ENCODE peak calls at places on chromosomes 3 and 15, in ten cellular contexts. P, M, T, V, X, N, K, L, C and O are unnamed samples.
A peak's percentile ranks its signal among the peaks of the same experiment; 100 is the strongest.

GRCh38 chr3:172085557-172085895 is 46.1 kb downstream of the FNDC3B start:
- DNase-seq in T (no peak), M (no peak), K (no peak), X (no peak), P (no peak), V (no peak), L (no peak), C (no peak), N (no peak), O (no peak)

GRCh38 chr3:158532099-158532734 is 38.8 kb upstream of the MLF1 start:
- DNase-seq in C (peak; percentile 58), L (no peak), K (peak; percentile 18), M (peak; percentile 45), N (no peak), X (no peak), T (no peak), V (peak; percentile 23), P (peak; percentile 63), O (peak; percentile 9)

GRCh38 chr15:26891448-26891881 is 24.6 kb downstream of the GABRA5 start:
- DNase-seq in N (peak; percentile 48), V (no peak), P (peak; percentile 68), M (peak; percentile 28), K (peak; percentile 81), L (no peak), X (peak; percentile 79), T (peak; percentile 90), C (peak; percentile 25), O (no peak)

GRCh38 chr3:115788921-115789470 is 165.7 kb downstream of the GAP43 start:
- DNase-seq in M (peak; percentile 98), V (peak; percentile 76), X (no peak), N (no peak), K (no peak), P (no peak), L (no peak), C (no peak), T (no peak), O (peak; percentile 69)

GRCh38 chr15:81301815-81302399 is 22.0 kb downstream of the STARD5 start:
- DNase-seq in N (peak; percentile 60), P (no peak), X (peak; percentile 51), M (no peak), T (no peak), V (no peak), K (peak; percentile 27), C (no peak), L (no peak), O (no peak)

GRCh38 chr15:69685524-69686452 is 233.2 kb downstream of the RPLP1 start:
- DNase-seq in V (no peak), M (no peak), T (no peak), K (no peak), X (no peak), L (no peak), P (no peak), N (no peak), C (no peak), O (no peak)

GRCh38 chr3:44237665-44238064 is 4.0 kb upstream of the TOPAZ1 start:
- DNase-seq in C (no peak), V (no peak), M (no peak), X (no peak), T (no peak), L (no peak), K (no peak), N (no peak), P (no peak), O (no peak)

GRCh38 chr15:91940466-91941381 is 87.2 kb downstream of the SLCO3A1 start:
- DNase-seq in C (no peak), P (no peak), M (no peak), X (peak; percentile 31), K (no peak), T (no peak), N (no peak), L (no peak), V (no peak), O (no peak)

GRCh38 chr3:65569129-65569528 is 469.6 kb downstream of the MAGI1 start:
- DNase-seq in V (no peak), K (no peak), C (no peak), X (no peak), L (no peak), N (no peak), T (no peak), P (no peak), M (no peak), O (no peak)

GRCh38 chr15:44137750-44138149 is 57.3 kb downstream of the FRMD5 start:
- DNase-seq in L (no peak), P (peak; percentile 19), K (no peak), V (no peak), N (no peak), M (peak; percentile 41), T (no peak), X (no peak), C (no peak), O (no peak)

GRCh38 chr3:197154-197855 is 742 bp downstream of the CHL1 start:
- DNase-seq in L (no peak), P (no peak), T (no peak), K (peak; percentile 28), C (no peak), X (no peak), N (no peak), M (no peak), V (no peak), O (no peak)

GRCh38 chr15:34793901-34794300 is 1.4 kb downstream of the ACTC1 start:
- DNase-seq in K (no peak), M (no peak), V (no peak), X (no peak), L (no peak), T (no peak), C (no peak), P (no peak), N (no peak), O (no peak)

GRCh38 chr15:67180035-67180434 is 74.4 kb downstream of the AAGAB start:
- DNase-seq in N (no peak), X (no peak), T (no peak), C (no peak), V (no peak), P (no peak), L (no peak), M (no peak), K (no peak), O (no peak)

GRCh38 chr3:7193271-7193670 is 332.4 kb downstream of the GRM7 start:
- DNase-seq in T (no peak), X (no peak), L (no peak), M (no peak), C (no peak), N (no peak), P (no peak), V (no peak), K (no peak), O (no peak)

GRCh38 chr3:12393894-12394293 is 90.4 kb upstream of the TSEN2 start:
- DNase-seq in C (no peak), L (no peak), P (peak; percentile 54), X (no peak), K (no peak), T (no peak), V (peak; percentile 74), M (no peak), N (no peak), O (no peak)

GRCh38 chr15:42048080-42048820 is 27.4 kb upstream of the PLA2G4E start:
- DNase-seq in X (no peak), P (no peak), M (no peak), V (no peak), K (no peak), L (no peak), N (no peak), T (no peak), C (no peak), O (no peak)

GRCh38 chr3:27194494-27194893 is 174.7 kb downstream of the NEK10 start:
- DNase-seq in K (no peak), C (no peak), M (no peak), L (no peak), P (no peak), V (no peak), X (no peak), T (no peak), N (no peak), O (no peak)

GRCh38 chr3:184240384-184241140 is 8.2 kb downstream of the ALG3 start:
- DNase-seq in K (no peak), N (no peak), L (no peak), C (peak; percentile 49), P (peak; percentile 56), V (no peak), M (no peak), X (no peak), T (peak; percentile 42), O (no peak)

GRCh38 chr3:15520185-15520584 is 1.3 kb downstream of the COLQ start:
- DNase-seq in C (peak; percentile 27), M (no peak), K (no peak), N (no peak), P (no peak), V (no peak), T (no peak), X (no peak), L (no peak), O (no peak)

GRCh38 chr3:52532838-52533622 is 627 bp downstream of the NT5DC2 start:
- DNase-seq in P (no peak), M (no peak), V (no peak), L (no peak), T (peak; percentile 57), K (no peak), C (no peak), X (peak; percentile 43), N (peak; percentile 42), O (no peak)

GRCh38 chr3:186525369-186526255 is 18.6 kb downstream of the CRYGS start:
- DNase-seq in M (no peak), K (no peak), T (no peak), P (peak; percentile 42), V (no peak), N (no peak), X (no peak), C (no peak), L (no peak), O (no peak)

GRCh38 chr3:38281895-38282686 is at the start of gene SLC22A14:
- DNase-seq in L (no peak), P (no peak), C (no peak), M (no peak), X (no peak), K (no peak), N (no peak), T (peak; percentile 55), V (no peak), O (no peak)

GRCh38 chr3:125324341-125324740 is 50.8 kb downstream of the ZNF148 start:
- DNase-seq in N (no peak), L (no peak), C (no peak), T (no peak), V (no peak), M (no peak), P (no peak), K (no peak), X (no peak), O (no peak)

GRCh38 chr3:65953301-65953812 is 85.4 kb downstream of the MAGI1 start:
- DNase-seq in V (no peak), P (no peak), K (no peak), C (no peak), N (no peak), L (no peak), X (no peak), T (peak; percentile 88), M (no peak), O (no peak)

GRCh38 chr3:135944831-135945230 is 20.7 kb upstream of the PPP2R3A start:
- DNase-seq in V (no peak), P (peak; percentile 14), K (no peak), T (no peak), N (no peak), M (no peak), X (no peak), C (no peak), L (no peak), O (no peak)

GRCh38 chr3:172288625-172289024 is 159.6 kb downstream of the GHSR start:
- DNase-seq in C (no peak), M (no peak), P (no peak), V (no peak), T (no peak), L (no peak), K (no peak), N (peak; percentile 27), X (no peak), O (no peak)

GRCh38 chr3:55629432-55629831 is 142.3 kb upstream of the WNT5A start:
- DNase-seq in V (no peak), P (no peak), T (no peak), C (no peak), N (no peak), K (no peak), M (no peak), X (no peak), L (no peak), O (no peak)

GRCh38 chr3:5431811-5432378 is 244.4 kb downstream of the EDEM1 start:
- DNase-seq in T (no peak), V (no peak), K (no peak), L (no peak), N (no peak), M (no peak), X (no peak), C (peak; percentile 79), P (no peak), O (no peak)